ENCODE peak calls at places on chromosomes 4 and X, in four cellular contexts. K, X, S and P are unnamed samples.

GRCh38 chrX:123738378-123738955 is 5.6 kb upstream of the THOC2 start:
- DNase-seq in S (no peak), X (no peak), K (no peak), P (no peak)

GRCh38 chrX:108001218-108001814 is 19.1 kb upstream of the TEX13B start:
- DNase-seq in K (peak; percentile 24), S (no peak), X (no peak), P (no peak)

GRCh38 chrX:10554612-10555270 is 65.6 kb downstream of the MID1 start:
- DNase-seq in X (no peak), S (no peak), K (no peak), P (no peak)

GRCh38 chr4:1766336-1767057 is 26.6 kb upstream of the FGFR3 start:
- DNase-seq in X (peak; percentile 39), K (no peak), S (no peak), P (no peak)

GRCh38 chr4:139819082-139819481 is 153.5 kb downstream of the MGST2 start:
- DNase-seq in S (no peak), X (no peak), K (no peak), P (no peak)

GRCh38 chr4:89438102-89438831 is 130.7 kb upstream of the GPRIN3 start:
- DNase-seq in X (peak; percentile 76), S (no peak), K (peak; percentile 14), P (no peak)

GRCh38 chrX:139831689-139832456 is 101.0 kb downstream of the ATP11C start:
- DNase-seq in X (no peak), S (no peak), K (peak; percentile 15), P (no peak)

GRCh38 chr4:168496834-168497233 is at the start of gene PALLD:
- DNase-seq in X (no peak), K (no peak), S (no peak), P (no peak)

GRCh38 chr4:98801259-98801725 is 127.6 kb downstream of the EIF4E start:
- DNase-seq in K (no peak), S (no peak), X (no peak), P (no peak)

GRCh38 chr4:13483142-13484044 is 747 bp downstream of the RAB28 start:
- DNase-seq in X (peak; percentile 50), S (no peak), K (peak; percentile 24), P (peak; percentile 87)

GRCh38 chr4:113397114-113397701 is 347.8 kb downstream of the ANK2 start:
- DNase-seq in X (no peak), K (no peak), S (no peak), P (no peak)

GRCh38 chr4:33381806-33382205 is 2661.6 kb downstream of the PCDH7 start:
- DNase-seq in X (no peak), K (no peak), S (no peak), P (no peak)

GRCh38 chr4:33390977-33391376 is 2670.8 kb downstream of the PCDH7 start:
- DNase-seq in K (no peak), S (no peak), X (no peak), P (no peak)

GRCh38 chr4:33386761-33387160 is 2666.6 kb downstream of the PCDH7 start:
- DNase-seq in S (no peak), K (no peak), X (no peak), P (no peak)
- TF ChIP-seq CTCF in S (no peak), K (no peak), X (no peak), P (no peak)

GRCh38 chrX:17005712-17006372 is 59.4 kb downstream of the REPS2 start:
- DNase-seq in X (no peak), K (no peak), S (no peak), P (no peak)
- TF ChIP-seq CTCF in X (no peak), K (no peak), S (no peak), P (no peak)

DNA sequence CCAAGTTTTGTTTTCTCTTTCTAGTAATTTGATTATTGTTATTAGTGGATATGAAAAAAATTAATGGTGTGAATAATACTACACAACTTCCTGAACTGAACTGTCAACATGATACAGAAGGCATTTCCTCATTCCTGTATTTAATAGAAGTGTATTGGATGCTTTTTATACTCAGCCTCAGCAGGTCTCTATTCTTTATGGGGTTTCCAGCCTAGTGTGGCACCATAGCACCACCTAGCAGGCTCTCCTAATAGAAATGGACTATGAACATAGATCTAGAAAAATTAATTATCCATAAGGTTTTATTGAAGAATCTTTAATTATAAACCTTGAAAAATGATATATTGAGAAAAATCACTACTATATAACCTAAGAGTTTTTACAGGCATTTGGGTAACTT is 52.4 kb downstream of the GLRB start:
- DNase-seq in K (no peak), S (no peak), X (no peak), P (no peak)
- TF ChIP-seq CTCF in K (no peak), S (no peak), X (no peak), P (no peak)

GRCh38 chrX:2898861-2899512 is 30.2 kb downstream of the ARSD start:
- DNase-seq in S (no peak), K (no peak), X (no peak), P (no peak)

GRCh38 chrX:2902841-2903240 is 26.3 kb downstream of the ARSD start:
- DNase-seq in K (no peak), S (no peak), X (no peak), P (no peak)

GRCh38 chrX:2901367-2902036 is 27.6 kb downstream of the ARSD start:
- DNase-seq in K (no peak), X (no peak), S (no peak), P (no peak)

GRCh38 chrX:2907295-2907694 is 21.8 kb downstream of the ARSD start:
- DNase-seq in S (no peak), X (no peak), K (no peak), P (no peak)

DNA sequence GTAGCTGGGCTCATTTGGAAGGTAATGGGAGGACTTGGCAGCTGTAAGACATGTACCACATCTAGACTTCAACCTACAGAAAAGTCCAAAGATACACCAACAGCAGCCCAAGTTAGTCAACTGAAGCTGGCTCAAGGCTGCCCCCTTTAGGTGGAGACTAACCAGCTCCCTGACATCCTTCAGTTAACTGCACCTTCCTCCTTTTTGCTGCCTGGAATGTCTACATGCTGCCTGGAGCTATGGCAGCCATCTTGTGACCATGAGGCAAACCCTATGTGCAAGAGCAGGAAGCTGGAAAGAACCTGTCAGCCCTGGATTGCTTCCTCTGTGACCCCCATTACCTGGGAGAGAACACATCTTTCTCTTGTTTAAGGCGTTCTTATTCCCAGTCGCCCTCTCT is 25.8 kb downstream of the ARSD start:
- DNase-seq in S (no peak), X (no peak), K (no peak), P (no peak)
- TF ChIP-seq CTCF in S (no peak), X (no peak), K (no peak), P (no peak)

GRCh38 chr4:177367336-177367735 is 57.7 kb downstream of the NEIL3 start:
- DNase-seq in X (peak; percentile 20), K (no peak), S (no peak), P (no peak)
- TF ChIP-seq CTCF in X (no peak), K (no peak), S (peak; percentile 7), P (no peak)